ENCODE peak calls at places on chromosomes 2 and 18, in six cellular contexts. S is fibroblast of the aortic adventitia, V is fibroblast of pulmonary artery, R is HCT116, I is Panc1, L is NB4. G is an unnamed sample.

GRCh38 chr18:56402872-56403516 is 235.4 kb downstream of the TXNL1 start:
- DNase-seq in S (peak; percentile 95), V (peak; percentile 90), R (no peak), I (no peak), L (no peak), G (no peak)

GRCh38 chr2:15481000-15481399 is 80.1 kb downstream of the NBAS start:
- DNase-seq in S (no peak), V (no peak), R (no peak), I (no peak), L (no peak), G (no peak)

GRCh38 chr2:1833726-1834125 is 89.4 kb upstream of the PXDN start:
- DNase-seq in S (no peak), V (no peak), R (no peak), I (no peak), L (no peak), G (no peak)

GRCh38 chr2:169670937-169671336 is 23.3 kb downstream of the CFAP210 start:
- DNase-seq in S (no peak), V (no peak), R (no peak), I (no peak), L (no peak), G (no peak)

GRCh38 chr18:67893896-67894295 is 377.4 kb upstream of the DSEL start:
- DNase-seq in S (no peak), V (no peak), R (no peak), I (no peak), L (no peak), G (no peak)

GRCh38 chr2:239344857-239345216 is 56.0 kb downstream of the HDAC4 start:
- DNase-seq in S (no peak), V (no peak), R (no peak), I (no peak), L (no peak), G (no peak)

GRCh38 chr2:70002241-70002896 is 40.9 kb upstream of the ASPRV1 start:
- DNase-seq in S (no peak), V (no peak), R (no peak), I (no peak), L (peak; percentile 49), G (no peak)

GRCh38 chr18:70503060-70503459 is 214.2 kb downstream of the SOCS6 start:
- DNase-seq in S (no peak), V (no peak), R (no peak), I (no peak), L (no peak), G (no peak)

GRCh38 chr2:140929866-140930265 is 1201.0 kb downstream of the LRP1B start:
- DNase-seq in S (peak; percentile 23), V (peak; percentile 46), R (no peak), I (no peak), L (no peak), G (no peak)

GRCh38 chr2:189268763-189269162 is 89.2 kb upstream of the COL5A2 start:
- DNase-seq in S (peak; percentile 78), V (peak; percentile 50), R (no peak), I (no peak), L (no peak), G (no peak)

GRCh38 chr18:33467531-33467930 is 27.0 kb upstream of the CCDC178 start:
- DNase-seq in S (no peak), V (peak; percentile 33), R (no peak), I (no peak), L (no peak), G (no peak)

GRCh38 chr2:98514879-98515570 is 70.4 kb downstream of the INPP4A start:
- DNase-seq in S (peak; percentile 69), V (peak; percentile 57), R (no peak), I (no peak), L (peak; percentile 62), G (no peak)

GRCh38 chr2:203646266-203646864 is 60.1 kb upstream of the CD28 start:
- DNase-seq in S (no peak), V (no peak), R (no peak), I (no peak), L (no peak), G (no peak)

GRCh38 chr2:1781291-1782080 is 37.2 kb upstream of the PXDN start:
- DNase-seq in S (no peak), V (no peak), R (peak; percentile 1), I (no peak), L (peak; percentile 83), G (no peak)

GRCh38 chr2:191845876-191846786 is 757 bp downstream of the CAVIN2 start:
- DNase-seq in S (no peak), V (no peak), R (no peak), I (no peak), L (no peak), G (no peak)

GRCh38 chr2:232525796-232526195 is at the start of gene CHRND:
- DNase-seq in S (no peak), V (no peak), R (no peak), I (no peak), L (no peak), G (no peak)

GRCh38 chr2:138428710-138429440 is 72.7 kb upstream of the SPOPL start:
- DNase-seq in S (no peak), V (no peak), R (no peak), I (no peak), L (no peak), G (no peak)

DNA sequence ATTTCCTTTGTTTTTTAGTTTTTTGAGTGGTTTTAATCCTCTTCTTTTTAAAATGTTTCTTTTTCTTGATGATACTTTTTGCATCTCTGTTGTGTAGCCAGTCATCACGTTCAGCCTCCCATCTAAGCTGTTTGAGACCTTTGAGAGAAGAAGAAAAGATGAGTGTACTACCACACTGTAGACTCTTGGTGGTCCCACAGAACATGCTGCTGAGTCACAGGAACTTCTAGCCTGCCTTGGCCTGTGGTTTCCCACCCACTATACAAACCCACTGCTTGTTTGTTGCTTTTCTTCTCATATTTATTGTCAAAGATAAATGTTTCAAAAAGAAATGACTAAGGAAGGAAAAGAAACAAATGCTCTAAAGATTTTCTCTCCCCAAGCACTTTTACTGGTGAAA is 5.5 kb downstream of the CEBPZOS start:
- DNase-seq in S (no peak), V (no peak), R (no peak), I (no peak), L (peak; percentile 69), G (no peak)
- TF ChIP-seq CTCF in S (no peak), V (no peak), R (no peak), I (no peak), L (peak; percentile 1), G (no peak)

DNA sequence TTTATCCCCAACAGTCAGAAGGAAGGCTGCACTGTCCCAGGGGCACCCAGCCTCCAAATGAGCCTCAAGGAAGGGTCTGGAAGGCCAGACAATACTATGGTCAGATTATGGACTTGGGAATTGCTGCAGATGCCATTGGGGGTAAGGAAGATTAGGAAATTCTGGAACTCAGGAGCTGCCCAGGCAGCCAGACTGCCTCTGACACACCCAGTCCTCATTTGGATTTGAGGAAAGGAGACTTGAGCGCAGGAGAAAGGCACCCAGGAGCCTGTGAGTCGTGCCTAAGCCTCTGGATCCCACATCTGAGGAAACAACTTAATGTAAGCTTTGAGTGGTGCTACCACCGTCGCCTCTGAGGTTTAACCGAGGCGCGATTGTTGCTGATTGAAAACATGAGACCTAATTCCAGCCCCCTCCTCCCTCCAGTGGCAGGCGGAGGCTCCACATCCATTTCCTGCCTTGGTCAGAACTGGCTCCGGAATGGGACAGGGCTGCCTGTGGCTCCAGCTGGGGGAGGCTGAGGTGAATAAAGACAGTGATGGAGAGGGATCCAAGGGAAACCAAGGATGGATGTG is 176.8 kb upstream of the PKDCC start:
- DNase-seq in S (peak; percentile 40), V (no peak), R (no peak), I (no peak), L (no peak), G (no peak)
- TF ChIP-seq CTCF in S (peak; percentile 60), V (peak; percentile 43), R (no peak), I (no peak), L (no peak), G (no peak)

GRCh38 chr2:109103286-109103685 is 25.7 kb upstream of the SH3RF3 start:
- DNase-seq in S (no peak), V (no peak), R (no peak), I (no peak), L (no peak), G (no peak)

GRCh38 chr2:109098251-109098920 is 30.6 kb upstream of the SH3RF3 start:
- DNase-seq in S (peak; percentile 44), V (peak; percentile 86), R (no peak), I (no peak), L (no peak), G (no peak)

GRCh38 chr2:109105113-109105512 is 23.9 kb upstream of the SH3RF3 start:
- DNase-seq in S (no peak), V (no peak), R (no peak), I (no peak), L (no peak), G (no peak)

GRCh38 chr2:109098921-109099273 is 30.1 kb upstream of the SH3RF3 start:
- DNase-seq in S (no peak), V (no peak), R (no peak), I (no peak), L (no peak), G (no peak)

GRCh38 chr2:109102588-109103233 is 26.3 kb upstream of the SH3RF3 start:
- DNase-seq in S (no peak), V (no peak), R (no peak), I (no peak), L (no peak), G (peak; percentile 7)
- TF ChIP-seq CTCF in S (no peak), V (no peak), R (no peak), I (no peak), L (no peak), G (no peak)

DNA sequence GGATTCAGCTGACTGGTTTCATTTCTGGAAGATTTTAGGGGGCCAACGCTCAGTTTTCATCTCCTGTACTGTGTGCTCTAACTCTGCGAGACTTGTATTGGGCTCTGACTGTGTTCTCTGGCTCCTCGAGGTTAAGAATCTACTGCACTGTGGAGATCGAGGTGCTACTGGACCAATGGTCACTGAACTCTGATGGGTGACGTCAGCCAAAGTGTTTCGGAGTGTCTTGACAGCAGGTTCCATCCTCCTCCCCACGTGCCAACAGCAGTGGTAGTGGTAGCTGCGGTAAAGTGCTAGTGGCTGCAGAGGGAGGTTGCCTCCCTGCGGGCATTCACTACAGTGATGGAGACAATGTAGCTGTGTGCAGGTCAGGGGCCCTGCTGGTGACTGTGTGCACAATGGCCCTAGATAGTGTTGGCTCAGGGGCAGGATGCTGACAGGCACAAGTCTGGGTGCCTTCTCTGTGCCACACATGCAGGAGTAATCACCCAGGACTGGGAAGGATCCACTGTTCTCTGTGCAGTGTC is 705.7 kb upstream of the DDX18 start:
- DNase-seq in S (no peak), V (no peak), R (no peak), I (no peak), L (no peak), G (no peak)
- TF ChIP-seq CTCF in S (no peak), V (no peak), R (no peak), I (no peak), L (no peak), G (no peak)

DNA sequence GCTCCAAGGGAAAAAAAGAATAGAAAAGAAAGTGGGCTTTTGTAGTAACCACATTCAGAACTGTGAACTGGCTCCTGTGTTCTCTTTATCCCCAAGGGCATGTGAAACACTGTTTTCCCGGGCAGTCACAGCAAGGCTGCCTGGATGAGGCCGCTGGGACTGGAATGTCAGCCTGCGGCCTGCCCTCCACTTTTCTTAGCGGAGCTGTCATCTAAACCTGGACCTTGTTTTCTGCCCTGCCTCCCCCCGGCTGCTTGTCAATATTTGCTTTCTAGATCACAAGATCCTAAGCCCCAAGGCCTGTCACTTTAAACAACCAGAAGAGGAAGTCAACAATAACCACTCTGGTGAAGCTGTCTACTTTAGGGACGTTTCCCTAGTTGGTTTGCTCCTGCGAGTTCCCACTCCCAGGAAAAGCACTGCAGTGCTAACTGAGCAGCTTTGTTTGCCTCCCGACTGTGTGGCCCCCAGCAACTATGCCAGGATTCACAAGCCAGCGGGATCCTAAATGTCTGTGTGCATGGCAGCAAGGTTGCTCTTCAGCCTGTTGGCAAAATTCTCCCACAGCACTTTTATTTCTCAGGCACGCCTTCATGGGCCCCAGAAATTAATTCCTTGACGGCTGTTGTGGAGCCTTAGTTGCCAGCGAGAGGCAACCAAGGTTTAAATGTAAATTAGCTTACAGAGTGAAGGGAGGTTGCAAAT is 30.6 kb downstream of the SOWAHC start:
- DNase-seq in S (peak; percentile 13), V (no peak), R (no peak), I (no peak), L (peak; percentile 35), G (no peak)
- TF ChIP-seq CTCF in S (no peak), V (no peak), R (no peak), I (no peak), L (no peak), G (no peak)

G was measured in mesothelial cell of epicardium.